ENCODE peak calls at places on chromosomes 4 and X, in four cellular contexts. H is mesendoderm; L is GM06990; I is stimulated activated CD4-positive, alpha-beta T cell treated with anti-CD3 and anti-CD28 coated beads, Interleukin-2, amount 100 ng/mL, for 48 hours. M is an unnamed sample.

GRCh38 chr4:184911310-184911709 is 85.5 kb upstream of the ACSL1 start:
- DNase-seq in H (no peak), L (no peak), I (no peak), M (no peak)

GRCh38 chr4:168739851-168740250 is 243.0 kb downstream of the PALLD start:
- DNase-seq in H (no peak), L (no peak), I (no peak), M (no peak)

GRCh38 chr4:68748181-68748981 is 67.4 kb upstream of the UGT2B10 start:
- DNase-seq in H (no peak), L (no peak), I (no peak), M (no peak)

GRCh38 chr4:52051213-52051614 is at the start of gene SPATA18:
- DNase-seq in H (no peak), L (peak; percentile 45), I (no peak), M (peak; percentile 52)

GRCh38 chrX:154827624-154828408 is 6.6 kb downstream of the SMIM9 start:
- DNase-seq in H (no peak), L (no peak), I (no peak), M (peak; percentile 32)

GRCh38 chr4:5982156-5982973 is 35.9 kb downstream of the C4orf50 start:
- DNase-seq in H (no peak), L (no peak), I (no peak), M (no peak)

GRCh38 chr4:109721033-109721432 is 8.8 kb downstream of the PLA2G12A start:
- DNase-seq in H (no peak), L (no peak), I (no peak), M (no peak)

GRCh38 chr4:149161247-149161646 is 654.4 kb downstream of the IQCM start:
- DNase-seq in H (no peak), L (no peak), I (no peak), M (no peak)

GRCh38 chrX:124098089-124098488 is 136.6 kb downstream of the STAG2 start:
- DNase-seq in H (peak; percentile 13), L (no peak), I (no peak), M (no peak)

GRCh38 chr4:132493476-132493875 is 655.6 kb upstream of the PCDH10 start:
- DNase-seq in H (peak; percentile 14), L (no peak), I (no peak), M (no peak)

GRCh38 chr4:41963105-41963504 is 18.5 kb upstream of the DCAF4L1 start:
- DNase-seq in H (peak; percentile 38), L (peak; percentile 19), I (peak; percentile 15), M (no peak)

GRCh38 chr4:66501986-66502385 is 831.7 kb upstream of the EPHA5 start:
- DNase-seq in H (no peak), L (no peak), I (no peak), M (no peak)

GRCh38 chr4:120769227-120769626 is 153.3 kb downstream of the PRDM5 start:
- DNase-seq in H (peak; percentile 19), L (no peak), I (no peak), M (no peak)

M was measured in GM13976.